ENCODE peak calls at places on chromosomes 16 and 17, in five cellular contexts. H is uterus, Y is A549, X is GM13976, D is astrocyte of the spinal cord. Z is an unnamed sample.

GRCh38 chr16:59259964-59260348 is 525.8 kb upstream of the GOT2 start:
- DNase-seq in H (no peak), Y (no peak), X (peak; percentile 9), D (no peak), Z (no peak)

GRCh38 chr17:51995797-51996403 is 162.6 kb downstream of the CA10 start:
- DNase-seq in H (no peak), Y (no peak), X (no peak), D (no peak), Z (no peak)

GRCh38 chr16:11252482-11252931 is 3.5 kb downstream of the SOCS1 start:
- DNase-seq in H (no peak), Y (no peak), X (no peak), D (no peak), Z (no peak)

GRCh38 chr17:79749958-79750357 is 19.2 kb downstream of the ENPP7 start:
- DNase-seq in H (no peak), Y (no peak), X (no peak), D (no peak), Z (no peak)

GRCh38 chr16:56708418-56708817 is 21.5 kb upstream of the NUP93 start:
- DNase-seq in H (no peak), Y (no peak), X (no peak), D (no peak), Z (no peak)

GRCh38 chr17:48825446-48826381 is 5.1 kb upstream of the CALCOCO2 start:
- DNase-seq in H (no peak), Y (no peak), X (no peak), D (peak; percentile 11), Z (no peak)

GRCh38 chr16:27700596-27700995 is 150.7 kb downstream of the KATNIP start:
- DNase-seq in H (no peak), Y (no peak), X (no peak), D (no peak), Z (no peak)

GRCh38 chr17:46822388-46822921 is 4.0 kb upstream of the WNT3 start:
- DNase-seq in H (no peak), Y (no peak), X (peak; percentile 70), D (no peak), Z (no peak)

GRCh38 chr17:72349011-72349410 is 228.2 kb downstream of the SOX9 start:
- DNase-seq in H (no peak), Y (no peak), X (no peak), D (no peak), Z (no peak)

Z was measured in HT-29.